ENCODE peak calls at places on chromosomes 6 and 20, in four cellular contexts. C, I, V and M are unnamed samples.

GRCh38 chr6:52167272-52167671 is 18.9 kb upstream of the IL17A start:
- DNase-seq in I (no peak), V (no peak), C (no peak), M (no peak)

GRCh38 chr20:9939231-9939630 is 95.6 kb upstream of the ANKEF1 start:
- DNase-seq in I (no peak), V (no peak), C (no peak), M (no peak)

GRCh38 chr6:143601501-143601900 is 76.3 kb upstream of the PHACTR2 start:
- DNase-seq in I (no peak), C (no peak), V (no peak), M (no peak)

GRCh38 chr6:166202321-166202733 is 34.7 kb upstream of the TBXT start:
- DNase-seq in V (no peak), C (no peak), I (no peak), M (peak; percentile 8)

GRCh38 chr20:4795394-4795793 is 73.7 kb downstream of the PRND start:
- DNase-seq in C (no peak), I (peak; percentile 33), V (no peak), M (no peak)

GRCh38 chr6:124819340-124819739 is 142.9 kb upstream of the RNF217 start:
- DNase-seq in V (no peak), I (no peak), C (no peak), M (no peak)

GRCh38 chr6:39063520-39063919 is 14.9 kb downstream of the GLP1R start:
- DNase-seq in C (no peak), I (no peak), V (no peak), M (no peak)

GRCh38 chr6:89950446-89950845 is 56.2 kb downstream of the GJA10 start:
- DNase-seq in I (no peak), V (no peak), C (no peak), M (no peak)

GRCh38 chr6:28587746-28588075 is 62.0 kb downstream of the GPX5 start:
- DNase-seq in I (no peak), V (no peak), C (no peak), M (no peak)

GRCh38 chr20:55935448-55936221 is 69.7 kb downstream of the CBLN4 start:
- DNase-seq in V (no peak), I (no peak), C (no peak), M (no peak)

GRCh38 chr20:13996265-13996664 is 949 bp downstream of the MACROD2 start:
- DNase-seq in V (no peak), I (no peak), C (no peak), M (no peak)

GRCh38 chr6:36289281-36290018 is 19.6 kb downstream of the PNPLA1 start:
- DNase-seq in V (peak; percentile 19), I (no peak), C (no peak), M (no peak)

GRCh38 chr20:32516985-32517873 is 67.9 kb downstream of the NOL4L start:
- DNase-seq in C (no peak), V (no peak), I (no peak), M (no peak)

GRCh38 chr6:114467931-114468330 is 125.1 kb upstream of the HS3ST5 start:
- DNase-seq in I (no peak), C (no peak), V (no peak), M (no peak)

GRCh38 chr20:20003088-20003954 is 13.8 kb upstream of the NAA20 start:
- DNase-seq in V (peak; percentile 86), I (peak; percentile 78), C (peak; percentile 24), M (peak; percentile 69)

GRCh38 chr6:66051812-66052211 is 344.8 kb upstream of the EYS start:
- DNase-seq in C (no peak), V (no peak), I (no peak), M (no peak)

GRCh38 chr6:33294086-33294823 is 4.5 kb downstream of the RGL2 start:
- DNase-seq in C (no peak), V (no peak), I (no peak), M (no peak)

GRCh38 chr20:59724457-59725366 is 120.4 kb downstream of the PHACTR3 start:
- DNase-seq in I (no peak), C (no peak), V (no peak), M (no peak)

GRCh38 chr6:170096803-170097504 is 193.9 kb downstream of the DLL1 start:
- DNase-seq in I (peak; percentile 0), C (no peak), V (no peak), M (no peak)

GRCh38 chr6:52016918-52017748 is 70.3 kb downstream of the PKHD1 start:
- DNase-seq in V (peak; percentile 42), I (peak; percentile 39), C (no peak), M (no peak)

GRCh38 chr6:155026366-155027045 is 31.4 kb downstream of the TIAM2 start:
- DNase-seq in C (peak; percentile 27), V (peak; percentile 27), I (peak; percentile 27), M (peak; percentile 79)

GRCh38 chr6:37551002-37551401 is 51.3 kb upstream of the CCDC167 start:
- DNase-seq in V (no peak), I (no peak), C (no peak), M (no peak)

GRCh38 chr6:62808575-62809293 is 402.5 kb upstream of the FKBP1C start:
- DNase-seq in V (no peak), I (no peak), C (no peak), M (no peak)

GRCh38 chr6:43724914-43725642 is 37.5 kb upstream of the MRPS18A start:
- DNase-seq in C (peak; percentile 91), I (peak; percentile 80), V (peak; percentile 47), M (peak; percentile 40)

GRCh38 chr6:148462203-148462602 is 119.6 kb downstream of the SASH1 start:
- DNase-seq in I (no peak), C (no peak), V (no peak), M (no peak)

GRCh38 chr20:56391596-56392281 is at the start of gene AURKA:
- DNase-seq in C (no peak), V (peak; percentile 9), I (no peak), M (no peak)

GRCh38 chr6:41626917-41627316 is 11.4 kb upstream of the MDFI start:
- DNase-seq in V (no peak), I (no peak), C (no peak), M (no peak)

GRCh38 chr6:79079425-79080130 is 1.5 kb upstream of the PHIP start:
- DNase-seq in I (no peak), V (no peak), C (no peak), M (no peak)

GRCh38 chr6:73511796-73512195 is 9.0 kb downstream of the EEF1A1 start:
- DNase-seq in C (no peak), I (no peak), V (no peak), M (no peak)

GRCh38 chr6:88574666-88575065 is 388.8 kb downstream of the RNGTT start:
- DNase-seq in V (no peak), I (no peak), C (no peak), M (no peak)

GRCh38 chr6:34300332-34300751 is 51.5 kb upstream of the SMIM29 start:
- DNase-seq in C (no peak), V (no peak), I (peak; percentile 33), M (no peak)

GRCh38 chr6:2426561-2427340 is 181.3 kb upstream of the GMDS start:
- DNase-seq in I (no peak), C (no peak), V (no peak), M (no peak)

GRCh38 chr20:54067606-54068174 is 2.7 kb downstream of the BCAS1 start:
- DNase-seq in C (peak; percentile 48), I (peak; percentile 95), V (peak; percentile 36), M (no peak)

DNA sequence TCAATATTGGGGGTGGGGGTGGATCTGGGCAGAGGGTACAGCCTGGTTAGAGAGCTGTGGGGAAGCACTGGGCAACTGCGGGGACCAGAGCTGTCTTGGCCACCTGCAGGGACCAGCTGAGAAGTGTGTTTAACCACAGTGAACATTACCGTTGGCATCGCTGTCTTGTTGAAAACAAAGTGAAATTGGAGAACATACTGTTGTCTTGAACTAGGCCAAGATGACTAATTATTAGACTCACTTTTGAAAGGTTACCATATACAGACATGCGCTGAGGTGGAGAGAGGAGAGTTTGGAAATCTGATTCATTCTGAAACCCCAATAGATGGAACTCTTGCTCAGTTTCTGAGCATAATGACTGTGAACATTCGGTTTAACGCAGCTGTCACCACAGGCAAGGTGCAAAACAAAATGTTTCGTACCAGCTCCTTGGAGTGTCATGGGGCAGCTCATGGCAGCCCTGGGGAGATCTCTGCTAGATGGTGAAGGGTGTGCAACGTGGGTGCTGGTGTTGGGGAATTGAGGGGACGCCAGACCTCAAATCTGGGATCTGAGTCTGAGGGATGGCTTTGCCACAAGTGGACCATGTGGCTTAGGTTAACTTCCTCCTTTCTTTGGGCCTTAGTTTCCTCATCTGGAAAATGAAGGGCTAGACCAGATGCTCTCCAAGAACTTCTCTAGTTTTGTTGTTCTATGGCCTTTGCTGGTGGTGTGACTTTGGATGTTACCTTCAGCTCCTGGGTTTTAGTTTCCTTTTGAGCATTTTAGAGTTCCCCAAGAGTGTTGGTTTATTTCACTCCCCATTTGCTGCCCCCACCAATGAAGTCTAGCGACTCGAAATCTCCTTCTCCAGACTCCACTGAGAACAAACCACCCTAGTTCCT is 24.6 kb upstream of the GTSF1L start:
- DNase-seq in I (no peak), C (no peak), V (no peak), M (no peak)
- TF ChIP-seq POLR2A in I (no peak), C (no peak), V (no peak), M (no peak)

GRCh38 chr6:151436814-151437213 is 15.1 kb downstream of the RMND1 start:
- DNase-seq in V (no peak), I (no peak), C (no peak), M (no peak)
- H3K36me3 ChIP-seq in V (no peaks in the 10 kb centered on the region), I (no peaks in the 10 kb centered on the region), C (no peaks in the 10 kb centered on the region), M (no peaks in the 10 kb centered on the region)

GRCh38 chr20:18566892-18567738 is at the start of gene SMIM26:
- DNase-seq in C (peak; percentile 93), V (peak; percentile 95), I (peak; percentile 95), M (peak; percentile 88)
- TF ChIP-seq POLR2A in C (peak; percentile 32), V (peak; percentile 69), I (no peak), M (peak; percentile 45)

DNA sequence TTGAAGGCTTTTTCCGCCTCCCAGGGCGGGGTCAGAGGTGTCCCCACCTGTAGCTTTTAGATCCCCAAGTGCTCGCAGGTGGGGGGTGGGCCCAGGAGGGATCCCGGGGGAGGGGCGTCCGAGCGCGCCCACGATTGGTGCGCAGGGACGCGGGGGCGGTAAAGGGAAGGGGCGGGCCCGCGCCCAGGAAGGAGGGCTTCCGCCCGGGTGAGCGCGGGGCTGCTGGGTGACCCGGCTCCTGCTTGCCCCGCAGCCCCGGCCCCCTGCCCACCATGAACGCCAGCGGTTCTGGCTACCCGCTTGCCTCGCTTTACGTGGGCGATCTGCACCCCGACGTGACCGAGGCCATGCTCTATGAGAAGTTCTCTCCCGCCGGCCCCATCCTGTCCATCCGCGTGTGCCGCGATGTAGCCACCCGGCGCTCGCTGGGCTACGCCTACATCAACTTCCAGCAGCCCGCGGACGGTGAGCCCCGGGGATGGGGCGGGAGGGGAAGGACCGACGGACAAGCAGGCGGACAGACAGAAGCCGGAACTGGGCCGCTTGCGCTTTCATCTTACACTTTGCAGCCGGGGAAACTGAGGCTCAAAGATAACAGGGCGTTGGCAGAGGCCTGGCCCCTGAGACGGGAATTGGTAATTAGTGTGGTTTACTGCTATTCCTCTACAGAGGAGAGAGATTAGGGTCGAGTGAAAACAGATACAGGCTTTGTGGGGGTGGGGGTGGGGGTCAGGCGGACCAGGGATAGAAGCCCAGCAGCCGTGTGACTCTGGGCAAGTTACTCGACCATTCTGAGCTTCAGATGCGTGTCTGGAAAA is at the start of gene PABPC1L:
- DNase-seq in I (peak; percentile 88), V (peak; percentile 93), C (peak; percentile 68), M (no peak)
- H3K36me3 ChIP-seq in I (peaks cover under 1% of the 10 kb centered on the region), V (peaks cover 20% of the 10 kb centered on the region), C (no peaks in the 10 kb centered on the region), M (peaks cover 32% of the 10 kb centered on the region)